ENCODE peak calls at places on chromosomes 1 and 21, in seven cellular contexts. S, C, I, T, A, D and L are unnamed samples.

GRCh38 chr1:222792744-222793143 is 22.1 kb upstream of the DISP1 start:
- DNase-seq in S (peak), I (no peak), C (no peak), T (no peak), D (no peak), A (no peak), L (no peak)

GRCh38 chr1:229271448-229272120 is 673 bp downstream of the RAB4A start:
- DNase-seq in T (no peak), C (no peak), A (no peak), D (no peak), S (peak), I (no peak), L (no peak)

GRCh38 chr1:186404454-186405051 is 28.9 kb downstream of the ODR4 start:
- DNase-seq in A (no peak), D (no peak), I (no peak), C (no peak), S (peak), T (peak), L (no peak)

GRCh38 chr1:29719253-29719652 is 482.9 kb downstream of the PTPRU start:
- DNase-seq in A (no peak), I (no peak), D (no peak), S (peak), T (peak), C (no peak), L (no peak)

GRCh38 chr1:241990040-241990439 is 8.9 kb downstream of the MAP1LC3C start:
- DNase-seq in C (peak), I (no peak), D (peak), T (peak), S (peak), A (peak), L (peak)

GRCh38 chr1:92755541-92756351 is 29.2 kb downstream of the EVI5 start:
- DNase-seq in D (peak), A (no peak), I (no peak), T (peak), S (no peak), C (peak), L (peak)

GRCh38 chr1:23867953-23868847 is at the start of gene FUCA1:
- DNase-seq in D (peak), A (peak), I (peak), T (peak), C (peak), S (peak), L (peak)

GRCh38 chr1:68339505-68339904 is 107.2 kb upstream of the WLS start:
- DNase-seq in A (no peak), T (no peak), I (no peak), S (peak), D (no peak), C (no peak), L (no peak)

GRCh38 chr1:37989381-37989930 is 366 bp downstream of the SF3A3 start:
- DNase-seq in C (peak), A (peak), D (no peak), T (peak), S (peak), I (peak), L (no peak)

GRCh38 chr1:212260557-212261342 is 24.5 kb upstream of the PPP2R5A start:
- DNase-seq in T (peak), A (no peak), S (peak), D (no peak), I (no peak), C (no peak), L (no peak)

GRCh38 chr1:77036560-77036959 is 169.3 kb downstream of the ST6GALNAC5 start:
- DNase-seq in D (no peak), I (no peak), A (no peak), T (peak), S (peak), C (no peak), L (no peak)

GRCh38 chr1:201335901-201336300 is 41.6 kb downstream of the TNNT2 start:
- DNase-seq in S (no peak), I (peak), D (no peak), A (no peak), T (no peak), C (peak), L (no peak)

GRCh38 chr1:209839875-209840491 is 12.2 kb downstream of the UTP25 start:
- DNase-seq in D (no peak), I (no peak), A (no peak), S (peak), C (no peak), T (peak), L (no peak)

GRCh38 chr1:64834734-64835133 is 89.9 kb downstream of the RAVER2 start:
- DNase-seq in D (no peak), S (peak), T (peak), A (no peak), I (no peak), C (no peak), L (no peak)

DNA sequence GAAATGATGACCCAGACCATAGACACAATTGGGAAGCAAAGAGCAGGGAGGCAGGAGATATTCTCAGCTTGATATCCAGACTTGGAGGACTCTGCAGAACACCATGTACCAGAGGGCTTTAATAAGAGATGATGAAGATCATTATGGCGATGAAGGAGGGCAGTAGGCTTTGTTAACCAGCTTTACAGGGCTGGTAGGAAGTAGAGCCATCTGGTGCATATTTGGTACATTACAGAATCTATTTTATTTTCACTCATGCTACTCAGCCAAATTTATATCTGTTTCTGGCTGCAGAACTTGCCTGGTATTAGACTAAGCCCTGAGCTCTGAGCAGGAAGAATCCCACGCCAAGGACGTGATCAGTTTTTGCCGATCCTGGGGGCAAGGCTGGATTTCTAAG is 61.8 kb upstream of the SYT6 start:
- DNase-seq in D (no peak), C (no peak), T (no peak), A (no peak), S (peak), I (no peak), L (no peak)
- TF ChIP-seq CTCF in D (no peak), C (no peak), T (no peak), A (no peak), S (no peak), I (no peak), L (no peak)

GRCh38 chr1:111471538-111471937 is 2.2 kb upstream of the C1orf162 start:
- DNase-seq in D (no peak), T (no peak), A (no peak), S (no peak), I (no peak), C (no peak), L (no peak)

GRCh38 chr1:111467805-111468716 is 5.7 kb upstream of the C1orf162 start:
- DNase-seq in S (no peak), D (no peak), T (no peak), C (no peak), I (no peak), A (no peak), L (no peak)

GRCh38 chr1:111468717-111469100 is 5.1 kb upstream of the C1orf162 start:
- DNase-seq in C (no peak), A (no peak), T (no peak), D (no peak), I (no peak), S (no peak), L (no peak)

GRCh38 chr1:111469539-111469938 is 4.2 kb upstream of the C1orf162 start:
- DNase-seq in C (no peak), S (no peak), T (no peak), A (no peak), I (no peak), D (no peak), L (no peak)

DNA sequence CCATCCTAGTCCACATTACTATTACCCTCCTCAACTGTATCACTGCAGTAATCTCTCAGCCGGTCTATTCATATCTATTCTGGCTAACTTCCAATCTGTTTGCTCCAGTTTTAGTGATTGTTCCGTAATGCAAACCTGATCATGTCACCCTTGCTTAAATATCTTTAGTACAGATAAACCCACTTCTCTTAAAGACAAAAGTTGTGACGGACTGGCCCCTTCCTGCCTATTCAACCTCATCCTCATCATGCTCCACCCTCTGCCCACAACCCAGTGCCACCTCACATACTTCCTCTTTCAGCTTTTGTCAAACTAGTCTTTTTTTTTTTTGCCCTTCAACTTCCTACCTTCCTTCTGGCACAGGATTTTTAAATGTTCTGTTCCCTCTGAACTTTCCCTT is 2.8 kb upstream of the C1orf162 start:
- DNase-seq in S (no peak), C (peak), D (no peak), A (peak), I (peak), T (no peak), L (no peak)
- H3K27ac ChIP-seq in S (no peak), C (peak), D (no peak), A (no peak), I (peak), T (no peak), L (no peak)

GRCh38 chr1:85297855-85298629 is 21.6 kb upstream of the BCL10 start:
- DNase-seq in S (peak), T (peak), C (no peak), I (peak), D (no peak), A (no peak), L (no peak)
- H3K4me3 ChIP-seq in S (peak), T (peak), C (peak), I (no peak), D (no peak), A (no peak), L (peak)

DNA sequence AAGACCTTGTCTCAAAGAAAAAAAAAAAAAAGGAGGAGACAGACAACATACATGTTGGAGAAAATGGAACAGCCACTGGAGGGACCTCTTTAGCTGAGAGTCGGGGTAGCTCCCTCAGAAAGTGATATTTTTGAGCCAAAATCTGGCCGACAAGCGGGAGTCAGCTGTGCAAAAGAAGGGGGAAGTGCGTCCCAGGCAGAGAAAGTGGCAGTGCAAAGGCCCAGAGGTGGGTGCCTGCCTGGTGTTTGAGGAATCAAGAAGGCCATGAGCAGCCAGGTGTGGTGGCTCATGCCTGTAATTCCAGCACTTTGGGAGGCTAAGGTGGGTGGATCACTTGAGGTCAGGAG is 6.1 kb upstream of the CROCC start:
- DNase-seq in A (peak), T (no peak), C (peak), S (no peak), I (peak), D (peak), L (no peak)
- TF ChIP-seq CTCF in A (no peak), T (peak), C (no peak), S (peak), I (no peak), D (no peak), L (no peak)

DNA sequence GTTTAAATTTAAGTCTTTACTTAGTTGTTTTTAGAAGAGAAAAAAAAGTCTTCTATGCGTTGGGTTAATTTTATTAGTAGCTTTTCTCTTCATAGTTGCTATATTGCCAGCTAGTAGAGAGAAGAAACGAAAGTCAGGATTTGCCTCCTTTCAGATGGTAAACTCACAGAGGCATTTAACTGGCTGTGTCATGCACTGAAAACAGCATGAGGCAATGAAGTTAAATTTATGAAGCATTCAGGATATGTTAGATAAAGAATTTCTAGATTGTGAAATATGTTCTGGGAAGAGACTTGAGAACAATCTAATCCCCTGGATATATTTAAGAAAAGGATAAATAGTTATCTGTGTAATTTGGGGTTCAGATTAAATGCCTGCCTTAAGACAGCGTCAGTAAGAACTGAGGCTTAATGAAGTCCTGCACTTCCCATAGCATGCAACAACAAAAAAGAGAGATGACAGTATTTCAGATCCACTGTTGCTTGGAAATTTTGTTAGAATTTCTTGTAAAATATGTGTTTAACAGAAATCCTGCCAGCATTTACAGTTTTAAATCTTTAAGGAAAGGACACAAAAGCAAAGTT is 1.7 kb downstream of the ANGPTL1 start:
- DNase-seq in S (no peak), A (no peak), I (no peak), C (no peak), T (peak), D (no peak), L (no peak)
- H3K27ac ChIP-seq in S (no peak), A (peak), I (peak), C (peak), T (no peak), D (peak), L (peak)

DNA sequence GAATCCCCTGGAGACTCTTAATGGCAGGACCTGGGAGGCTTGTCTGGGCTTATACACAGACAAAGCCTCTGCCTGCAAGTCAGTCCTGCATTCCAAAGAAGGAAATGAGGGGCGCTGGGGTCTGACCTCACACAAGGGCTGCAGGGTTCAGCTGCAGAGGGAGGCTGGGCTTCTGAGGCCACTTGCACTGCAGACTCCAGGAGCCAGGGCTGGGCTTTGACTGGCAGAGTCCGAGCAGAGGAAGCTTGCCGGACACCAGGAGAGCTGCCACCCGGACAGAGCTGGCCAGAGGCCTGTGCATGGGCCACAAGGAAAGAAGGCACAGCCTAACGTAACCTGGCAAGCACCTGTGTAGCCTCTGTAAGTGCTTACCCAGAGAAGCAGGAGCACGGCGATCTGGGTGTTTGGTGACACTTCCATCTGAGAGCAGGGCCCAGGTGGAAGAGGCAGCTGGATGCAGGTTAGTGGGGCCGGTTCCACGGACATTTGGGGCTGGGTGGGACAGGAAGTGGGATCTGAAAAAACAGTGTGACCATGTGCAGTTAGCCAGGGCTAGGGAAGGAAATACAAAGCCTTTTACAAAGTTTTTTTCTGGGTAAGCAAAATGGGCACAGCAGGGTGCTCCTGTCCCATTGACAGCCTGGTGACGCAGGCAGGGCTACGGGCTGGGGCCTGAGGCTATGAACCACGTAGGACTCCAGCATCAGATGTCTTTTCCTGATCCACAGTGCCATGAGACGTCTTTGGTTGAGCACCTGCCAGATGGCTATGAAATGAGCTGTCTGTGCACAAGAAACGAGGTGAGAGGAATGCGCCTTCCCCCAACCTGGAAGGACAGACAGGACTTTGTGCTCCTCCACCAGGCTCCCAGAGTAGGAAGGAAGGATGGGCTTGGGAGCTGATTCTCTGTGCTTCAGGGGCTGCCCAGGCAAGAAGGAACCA is 37.3 kb upstream of the LBR start:
- DNase-seq in C (peak), S (peak), D (no peak), A (peak), T (no peak), I (peak), L (no peak)
- H3K4me3 ChIP-seq in C (no peak), S (no peak), D (no peak), A (no peak), T (no peak), I (no peak), L (no peak)

GRCh38 chr21:28018741-28019669 is 973.7 kb downstream of the LTN1 start:
- DNase-seq in C (no peak), A (peak), S (peak), D (no peak), T (no peak), I (no peak), L (no peak)
- TF ChIP-seq CTCF in C (no peak), A (peak), S (peak), D (no peak), T (no peak), I (no peak), L (no peak)

DNA sequence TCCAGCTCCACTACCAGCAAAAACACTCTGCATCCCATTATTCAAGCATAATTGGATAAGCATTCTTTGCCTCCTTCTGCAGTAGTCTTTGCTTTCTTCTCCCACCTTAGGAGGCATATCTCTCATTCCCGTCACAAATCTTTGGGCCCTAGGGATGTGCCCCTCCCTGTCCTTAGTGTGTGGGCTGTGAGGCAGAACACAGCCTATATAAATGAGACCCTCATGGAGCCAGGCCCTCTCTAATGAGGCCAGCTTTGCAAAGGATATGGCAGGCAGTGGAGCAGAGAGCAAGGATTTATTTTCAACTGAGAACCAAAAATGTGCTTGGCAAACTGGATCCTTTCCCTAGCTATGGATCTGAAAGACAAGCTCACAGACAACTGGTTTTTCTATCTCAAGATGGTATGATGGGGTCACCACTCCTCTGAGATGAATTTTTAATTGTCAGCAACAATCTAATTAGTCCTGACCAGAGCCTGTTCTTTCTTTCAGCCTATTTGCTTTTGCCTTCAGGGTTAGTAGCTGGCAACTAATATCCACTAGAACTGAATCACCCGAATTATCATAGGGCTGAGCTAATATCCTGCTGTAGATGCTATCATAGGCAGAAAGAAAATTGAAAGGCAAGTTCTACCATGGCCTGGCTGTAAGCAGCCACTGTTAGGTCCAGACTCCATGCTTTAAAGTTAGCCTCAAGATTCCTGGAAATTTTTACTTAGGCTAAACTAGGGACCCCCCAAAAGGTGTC is 134.2 kb downstream of the SYT2 start:
- DNase-seq in T (peak), A (no peak), S (peak), C (no peak), I (no peak), D (no peak), L (no peak)
- H3K27ac ChIP-seq in T (no peak), A (peak), S (no peak), C (peak), I (no peak), D (peak), L (peak)

GRCh38 chr1:40784141-40784770 is 669 bp downstream of the KCNQ4 start:
- DNase-seq in S (no peak), I (peak), A (peak), T (no peak), C (no peak), D (peak), L (no peak)
- H3K4me3 ChIP-seq in S (peak), I (peak), A (peak), T (no peak), C (peak), D (peak), L (peak)